ENCODE peak calls at places on chromosomes 6 and 20, in four cellular contexts. Z is neuronal stem cell; C is CD4-positive, CD25-positive, alpha-beta regulatory T cell; L is tibial nerve. T is an unnamed sample.

GRCh38 chr6:89353702-89354392 is 1.3 kb upstream of the UBE2J1 start:
- DNase-seq in C (no peak), L (no peak), Z (peak; percentile 43), T (no peak)

GRCh38 chr6:149963462-149964242 is at the start of gene ULBP1:
- DNase-seq in L (peak; percentile 78), Z (peak; percentile 87), C (peak; percentile 62), T (peak; percentile 68)

GRCh38 chr6:31042801-31043200 is 32.5 kb downstream of the MUC22 start:
- DNase-seq in Z (no peak), C (no peak), L (peak; percentile 62), T (peak; percentile 18)

GRCh38 chr6:147201885-147202515 is 2.2 kb upstream of the STXBP5 start:
- DNase-seq in L (peak; percentile 14), C (no peak), Z (no peak), T (no peak)

GRCh38 chr6:42441059-42441471 is 10.7 kb downstream of the TRERF1 start:
- DNase-seq in Z (no peak), L (peak; percentile 19), C (peak; percentile 45), T (no peak)

GRCh38 chr6:10595731-10596664 is 74.8 kb downstream of the GCNT2 start:
- DNase-seq in C (no peak), L (no peak), Z (no peak), T (no peak)

GRCh38 chr20:42530855-42531674 is 658.6 kb downstream of the PTPRT start:
- DNase-seq in C (no peak), L (no peak), Z (peak; percentile 26), T (no peak)

GRCh38 chr6:129863664-129864063 is 2.5 kb upstream of the TMEM244 start:
- DNase-seq in L (no peak), C (no peak), Z (no peak), T (no peak)

GRCh38 chr6:121867095-121867494 is 431.6 kb downstream of the GJA1 start:
- DNase-seq in C (no peak), Z (no peak), L (no peak), T (no peak)

GRCh38 chr20:39057143-39057542 is 95.0 kb downstream of the DHX35 start:
- DNase-seq in L (no peak), C (no peak), Z (no peak), T (no peak)

GRCh38 chr6:82040405-82041221 is 206.9 kb downstream of the IBTK start:
- DNase-seq in Z (peak; percentile 60), L (peak; percentile 50), C (no peak), T (no peak)

GRCh38 chr6:134152767-134153485 is 100.5 kb upstream of the SLC2A12 start:
- DNase-seq in Z (no peak), L (no peak), C (no peak), T (no peak)

GRCh38 chr6:2988076-2988425 is 11.6 kb upstream of the NQO2 start:
- DNase-seq in C (no peak), Z (no peak), L (no peak), T (no peak)

GRCh38 chr6:51350308-51350904 is 531.7 kb downstream of the TFAP2B start:
- DNase-seq in L (no peak), Z (no peak), C (no peak), T (no peak)

GRCh38 chr20:10075606-10076005 is 40.8 kb downstream of the ANKEF1 start:
- DNase-seq in L (no peak), C (no peak), Z (no peak), T (no peak)

GRCh38 chr6:87846446-87846845 is 144.4 kb upstream of the AKIRIN2 start:
- DNase-seq in L (no peak), Z (no peak), C (no peak), T (no peak)

GRCh38 chr6:132512342-132512637 is 626 bp downstream of the STX7 start:
- DNase-seq in Z (no peak), L (no peak), C (no peak), T (no peak)

GRCh38 chr20:59000326-59000725 is 6.7 kb downstream of the CTSZ start:
- DNase-seq in C (no peak), Z (no peak), L (no peak), T (no peak)

GRCh38 chr6:22732186-22732970 is 163.0 kb downstream of the HDGFL1 start:
- DNase-seq in L (no peak), C (no peak), Z (no peak), T (no peak)

GRCh38 chr6:15981956-15982355 is 146.9 kb upstream of the MYLIP start:
- DNase-seq in Z (no peak), C (no peak), L (no peak), T (no peak)

GRCh38 chr6:14713008-14713452 is 532.8 kb upstream of the JARID2 start:
- DNase-seq in Z (no peak), C (no peak), L (no peak), T (no peak)
- H3K4me1 ChIP-seq in Z (no peaks in the 10 kb centered on the region), C (no peaks in the 10 kb centered on the region), L (no peaks in the 10 kb centered on the region), T (peaks cover 14% of the 10 kb centered on the region)

GRCh38 chr6:109893606-109894005 is 84.5 kb upstream of the GPR6 start:
- DNase-seq in C (no peak), L (no peak), Z (no peak), T (no peak)
- H3K4me1 ChIP-seq in C (no peaks in the 10 kb centered on the region), L (no peaks in the 10 kb centered on the region), Z (no peaks in the 10 kb centered on the region), T (no peaks in the 10 kb centered on the region)

GRCh38 chr6:71405416-71405815 is 116.8 kb downstream of the OGFRL1 start:
- DNase-seq in Z (no peak), C (no peak), L (no peak), T (no peak)
- H3K4me1 ChIP-seq in Z (peaks cover 15% of the 10 kb centered on the region), C (no peaks in the 10 kb centered on the region), L (peaks cover 10% of the 10 kb centered on the region), T (no peaks in the 10 kb centered on the region)

GRCh38 chr20:24837721-24838456 is 111.2 kb upstream of the CST7 start:
- DNase-seq in C (no peak), L (no peak), Z (no peak), T (no peak)
- H3K4me1 ChIP-seq in C (no peaks in the 10 kb centered on the region), L (no peaks in the 10 kb centered on the region), Z (no peaks in the 10 kb centered on the region), T (no peaks in the 10 kb centered on the region)

DNA sequence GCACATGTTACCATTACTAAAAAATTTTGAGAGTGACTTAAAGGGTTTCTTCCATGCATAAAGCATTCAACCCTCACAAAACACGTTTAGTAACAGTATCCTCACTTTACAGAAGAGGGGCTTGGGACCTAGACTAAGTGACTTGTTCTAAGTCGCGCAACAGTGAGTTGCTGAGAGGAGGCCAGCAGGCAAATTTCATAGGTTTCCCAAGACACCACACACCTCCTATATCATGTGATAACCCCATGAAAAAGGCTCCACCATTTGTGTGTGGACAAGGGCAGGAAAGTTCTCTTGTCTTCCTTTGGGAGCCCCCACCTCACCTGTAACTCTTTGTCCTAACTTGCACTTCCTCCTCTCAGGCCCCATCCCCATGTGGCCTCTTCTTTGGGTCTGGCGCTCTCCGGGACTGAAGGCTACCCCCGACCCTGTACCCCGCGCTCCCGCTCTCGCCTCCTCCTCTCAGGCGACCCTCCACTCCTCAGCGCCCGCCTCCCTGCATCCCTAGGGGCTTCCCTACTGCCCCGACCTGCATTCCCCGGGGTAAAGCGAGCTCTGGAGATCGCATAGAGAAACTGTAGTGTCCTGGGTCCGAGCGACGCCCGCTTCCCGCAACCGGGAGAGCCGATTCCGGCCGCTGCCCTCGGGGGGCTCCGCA is 397 bp downstream of the PSMB8 start:
- DNase-seq in C (no peak), L (no peak), Z (no peak), T (no peak)
- H3K4me1 ChIP-seq in C (peaks cover 88% of the 10 kb centered on the region), L (peaks cover 11% of the 10 kb centered on the region), Z (no peaks in the 10 kb centered on the region), T (peaks cover 75% of the 10 kb centered on the region)

DNA sequence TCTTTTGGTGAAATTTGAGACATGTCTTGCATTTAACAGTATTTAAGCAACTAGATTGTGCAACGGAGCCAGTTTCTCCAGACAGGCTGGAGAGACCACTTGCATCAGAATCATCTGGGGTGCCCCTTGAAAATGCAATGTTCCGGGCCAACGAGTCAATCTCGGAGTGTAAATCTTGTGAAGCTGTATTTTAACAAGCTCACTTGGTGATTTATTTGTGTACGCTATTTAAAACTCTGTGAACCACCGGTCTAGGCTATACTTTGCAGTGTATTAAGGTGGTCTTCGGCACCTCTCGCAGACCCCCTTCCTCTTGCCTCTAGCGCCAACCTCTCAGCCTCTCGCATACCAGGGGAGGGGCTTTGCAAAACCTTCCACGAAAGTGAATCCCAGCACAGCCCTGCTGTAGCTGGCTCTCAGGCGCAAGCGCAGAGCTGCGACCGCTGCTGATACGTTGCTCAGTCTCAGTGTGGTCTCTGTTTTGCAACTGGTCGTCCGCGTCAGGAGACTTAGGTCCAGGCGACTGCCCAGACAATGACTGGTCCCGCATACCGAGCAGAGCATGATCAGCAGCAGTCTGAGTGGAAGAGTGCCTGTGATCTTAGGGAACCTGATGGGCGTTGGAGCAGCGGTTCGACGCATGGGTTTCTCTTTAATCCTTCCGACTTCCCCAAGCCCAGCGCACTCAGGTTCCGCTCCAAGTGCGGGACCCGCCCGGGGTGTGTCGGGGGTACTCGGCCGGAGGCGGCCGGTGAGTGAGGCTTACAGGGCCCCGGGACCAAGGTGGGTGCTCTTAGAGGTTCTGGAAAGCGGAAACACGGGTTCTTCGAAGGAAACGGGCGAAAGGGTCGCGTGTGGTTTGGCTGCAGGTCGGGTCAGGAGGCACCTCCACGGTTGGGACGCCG is at the start of gene ZNF391:
- DNase-seq in Z (peak; percentile 80), C (peak; percentile 60), L (peak; percentile 30), T (peak; percentile 68)
- H3K4me1 ChIP-seq in Z (no peaks in the 10 kb centered on the region), C (peaks cover 7% of the 10 kb centered on the region), L (peaks cover 5% of the 10 kb centered on the region), T (no peaks in the 10 kb centered on the region)

DNA sequence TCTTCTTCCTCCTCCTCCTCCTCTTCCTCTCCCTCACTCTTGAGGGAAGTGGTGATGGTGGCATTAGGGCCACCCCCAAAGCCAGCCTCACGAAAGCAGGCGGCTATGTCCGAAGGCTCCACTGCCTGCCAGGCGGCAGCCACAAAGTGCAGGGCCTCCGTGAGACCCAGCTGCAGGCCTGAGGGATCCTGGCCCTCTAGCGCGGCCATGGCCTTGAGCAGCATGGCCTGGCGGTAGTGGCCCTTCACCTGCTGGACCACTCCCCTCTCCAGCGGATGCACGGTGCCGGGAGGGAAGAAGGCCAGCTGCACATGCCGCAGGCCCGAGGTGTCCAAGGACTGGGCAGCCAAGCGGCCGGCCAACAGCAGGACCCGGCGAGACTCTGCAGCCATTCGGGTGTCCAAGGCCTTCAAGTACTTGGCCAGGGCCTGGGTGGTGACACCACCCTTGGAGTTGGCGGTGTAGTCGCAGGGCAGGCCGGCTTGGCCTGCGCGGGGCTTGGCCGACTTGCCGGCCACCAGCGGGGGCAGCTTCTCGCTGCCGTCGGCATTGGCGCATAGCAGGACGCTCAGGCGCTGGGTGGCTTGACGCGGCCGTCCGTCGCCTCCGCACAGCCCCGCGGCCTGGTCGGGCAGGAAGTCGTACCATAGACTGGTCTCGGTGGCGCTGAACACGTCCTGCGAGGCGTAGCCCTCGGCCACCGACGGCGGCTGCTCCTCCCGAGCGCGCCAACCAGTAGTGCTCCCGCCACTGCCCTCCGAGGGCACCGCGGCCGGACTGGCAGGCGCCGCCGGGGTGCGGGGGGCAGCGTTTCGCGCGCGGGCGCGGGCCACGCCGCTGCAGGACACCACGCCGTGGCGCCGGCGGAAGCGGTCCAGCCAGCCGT is 1.1 kb downstream of the CENPB start:
- DNase-seq in Z (no peak), L (no peak), C (no peak), T (no peak)
- H3K4me1 ChIP-seq in Z (peaks cover 3% of the 10 kb centered on the region), L (peaks cover 30% of the 10 kb centered on the region), C (peaks cover 34% of the 10 kb centered on the region), T (peaks cover 30% of the 10 kb centered on the region)

GRCh38 chr20:20005381-20005780 is 11.8 kb upstream of the NAA20 start:
- DNase-seq in Z (no peak), C (no peak), L (no peak), T (no peak)

GRCh38 chr20:19998990-19999705 is 18.0 kb upstream of the NAA20 start:
- DNase-seq in Z (no peak), C (no peak), L (no peak), T (no peak)

GRCh38 chr20:20000223-20000968 is 16.8 kb upstream of the NAA20 start:
- DNase-seq in Z (no peak), C (no peak), L (no peak), T (no peak)

GRCh38 chr20:20003088-20003954 is 13.8 kb upstream of the NAA20 start:
- DNase-seq in L (peak; percentile 69), C (no peak), Z (no peak), T (no peak)

GRCh38 chr20:20002101-20002998 is 14.8 kb upstream of the NAA20 start:
- DNase-seq in Z (no peak), C (no peak), L (no peak), T (no peak)
- H3K4me1 ChIP-seq in Z (peaks cover 3% of the 10 kb centered on the region), C (no peaks in the 10 kb centered on the region), L (peaks cover 10% of the 10 kb centered on the region), T (peaks cover 7% of the 10 kb centered on the region)